ENCODE peak calls at places on chromosomes 7 and 10, in ten cellular contexts. R is lung microvascular endothelial cell; P is NCI-H1105; C is T-helper 17 cell; B is H54; V is NCI-H82; U is endothelial cell of umbilical vein; I is GM12892; T is CD8-positive, alpha-beta T cell; D is NCI-H2081. Q is an unnamed sample.

GRCh38 chr7:14069961-14070360 is 80.5 kb upstream of the ETV1 start:
- DNase-seq in R (no peak), P (no peak), C (no peak), B (no peak), V (no peak), U (no peak), I (no peak), T (no peak), D (peak; percentile 23), Q (no peak)

GRCh38 chr7:159010951-159011820 is 133.5 kb downstream of the VIPR2 start:
- DNase-seq in R (no peak), P (no peak), C (no peak), B (no peak), V (no peak), U (no peak), I (no peak), T (no peak), D (no peak), Q (no peak)

GRCh38 chr7:36487756-36488336 is 98.2 kb downstream of the ANLN start:
- DNase-seq in R (peak; percentile 82), P (peak; percentile 57), C (peak; percentile 17), B (peak; percentile 29), V (peak; percentile 81), U (peak; percentile 70), I (no peak), T (no peak), D (peak; percentile 82), Q (peak; percentile 57)

GRCh38 chr7:30618080-30618676 is 23.5 kb downstream of the GARS1 start:
- DNase-seq in R (no peak), P (no peak), C (no peak), B (no peak), V (no peak), U (no peak), I (no peak), T (no peak), D (no peak), Q (no peak)

GRCh38 chr7:107147464-107148214 is 21.2 kb upstream of the HBP1 start:
- DNase-seq in R (peak; percentile 67), P (no peak), C (peak; percentile 9), B (no peak), V (peak; percentile 50), U (peak; percentile 69), I (no peak), T (peak; percentile 59), D (peak; percentile 52), Q (peak; percentile 32)

GRCh38 chr10:63628526-63629362 is 107.5 kb downstream of the REEP3 start:
- DNase-seq in R (peak; percentile 57), P (peak; percentile 95), C (no peak), B (peak; percentile 23), V (peak; percentile 94), U (peak; percentile 91), I (no peak), T (no peak), D (peak; percentile 94), Q (peak; percentile 28)

GRCh38 chr7:107471292-107472070 is 1.6 kb downstream of the GPR22 start:
- DNase-seq in R (no peak), P (no peak), C (no peak), B (no peak), V (no peak), U (peak; percentile 35), I (no peak), T (no peak), D (no peak), Q (no peak)

GRCh38 chr10:58473966-58474365 is 38.7 kb upstream of the BICC1 start:
- DNase-seq in R (no peak), P (no peak), C (no peak), B (no peak), V (peak; percentile 14), U (no peak), I (no peak), T (no peak), D (no peak), Q (peak; percentile 43)

GRCh38 chr10:45514283-45515270 is 140.6 kb downstream of the ALOX5 start:
- DNase-seq in R (no peak), P (peak; percentile 60), C (no peak), B (no peak), V (peak; percentile 37), U (no peak), I (no peak), T (no peak), D (peak; percentile 2), Q (no peak)

GRCh38 chr7:158120313-158120712 is 467.3 kb downstream of the PTPRN2 start:
- DNase-seq in R (no peak), P (no peak), C (no peak), B (no peak), V (no peak), U (no peak), I (no peak), T (no peak), D (no peak), Q (no peak)

GRCh38 chr7:149375234-149376008 is 85.4 kb downstream of the ZNF777 start:
- DNase-seq in R (no peak), P (no peak), C (no peak), B (no peak), V (no peak), U (no peak), I (no peak), T (no peak), D (no peak), Q (no peak)

GRCh38 chr7:142391191-142391992 is 133.5 kb upstream of the PRSS58 start:
- DNase-seq in R (peak; percentile 44), P (no peak), C (peak; percentile 15), B (no peak), V (peak; percentile 49), U (no peak), I (no peak), T (peak; percentile 54), D (no peak), Q (peak; percentile 12)

GRCh38 chr10:33334839-33335549 is 527 bp upstream of the NRP1 start:
- DNase-seq in R (peak; percentile 81), P (no peak), C (no peak), B (peak; percentile 38), V (peak; percentile 46), U (peak; percentile 91), I (peak; percentile 27), T (no peak), D (peak; percentile 68), Q (peak; percentile 84)

GRCh38 chr7:78151229-78151628 is 352.7 kb downstream of the PHTF2 start:
- DNase-seq in R (no peak), P (peak; percentile 78), C (no peak), B (no peak), V (no peak), U (no peak), I (no peak), T (no peak), D (peak; percentile 67), Q (no peak)

GRCh38 chr10:73850863-73851461 is 23.4 kb downstream of the CAMK2G start:
- DNase-seq in R (no peak), P (no peak), C (no peak), B (no peak), V (no peak), U (no peak), I (no peak), T (no peak), D (no peak), Q (peak; percentile 51)

GRCh38 chr7:126957443-126957842 is 295.3 kb downstream of the GRM8 start:
- DNase-seq in R (no peak), P (no peak), C (no peak), B (no peak), V (no peak), U (no peak), I (no peak), T (no peak), D (no peak), Q (no peak)

GRCh38 chr10:13971586-13972475 is 358.9 kb downstream of the FRMD4A start:
- DNase-seq in R (no peak), P (no peak), C (no peak), B (no peak), V (peak; percentile 77), U (peak; percentile 74), I (no peak), T (no peak), D (no peak), Q (no peak)

GRCh38 chr10:1240341-1240775 is 184.2 kb downstream of the WDR37 start:
- DNase-seq in R (no peak), P (no peak), C (no peak), B (no peak), V (no peak), U (no peak), I (no peak), T (peak; percentile 48), D (peak; percentile 62), Q (no peak)

GRCh38 chr7:154914580-154915380 is 88.1 kb downstream of the PAXIP1 start:
- DNase-seq in R (no peak), P (no peak), C (no peak), B (no peak), V (peak; percentile 27), U (no peak), I (no peak), T (peak; percentile 52), D (no peak), Q (no peak)

GRCh38 chr7:130896898-130897514 is 163.0 kb upstream of the KLF14 start:
- DNase-seq in R (peak; percentile 93), P (peak; percentile 51), C (peak; percentile 64), B (no peak), V (peak; percentile 71), U (peak; percentile 75), I (peak; percentile 65), T (peak; percentile 70), D (peak; percentile 62), Q (no peak)

GRCh38 chr7:151968357-151968756 is 12.1 kb downstream of the GALNTL5 start:
- DNase-seq in R (no peak), P (no peak), C (no peak), B (no peak), V (no peak), U (no peak), I (no peak), T (peak; percentile 5), D (no peak), Q (no peak)

GRCh38 chr10:73480158-73480557 is 15.7 kb downstream of the PPP3CB start:
- DNase-seq in R (no peak), P (no peak), C (no peak), B (peak; percentile 51), V (no peak), U (peak; percentile 21), I (no peak), T (no peak), D (no peak), Q (no peak)

GRCh38 chr7:111132833-111133232 is 41.9 kb downstream of the LRRN3 start:
- DNase-seq in R (no peak), P (no peak), C (no peak), B (no peak), V (no peak), U (peak; percentile 9), I (no peak), T (no peak), D (no peak), Q (no peak)

GRCh38 chr10:119734396-119735332 is 8.8 kb downstream of the INPP5F start:
- DNase-seq in R (no peak), P (no peak), C (no peak), B (no peak), V (no peak), U (peak; percentile 50), I (no peak), T (no peak), D (no peak), Q (no peak)

GRCh38 chr7:131466735-131467365 is 89.6 kb downstream of the PODXL start:
- DNase-seq in R (no peak), P (no peak), C (no peak), B (no peak), V (peak; percentile 84), U (no peak), I (no peak), T (no peak), D (no peak), Q (no peak)